ENCODE peak calls at places on chromosomes 4 and X, in five cellular contexts. One of them, this sample, is unnamed.

GRCh38 chr4:75696036-75696435 is 22.8 kb upstream of the G3BP2 start:
- DNase-seq in DMS 273 treated with DMSO at 0.1 percent for 48 hours: no peak
- DNase-seq in activated CD8-positive, alpha-beta memory T cell treated with anti-CD3 and anti-CD28 coated beads for 48 hours: no peak
- DNase-seq in germinal center: no peak
- DNase-seq in activated CD4-positive, alpha-beta T cell treated with anti-CD3 and anti-CD28 coated beads for 48 hours: no peak
- DNase-seq in this sample: no peak

GRCh38 chrX:24167719-24168472 is 18.4 kb downstream of the ZFX start:
- DNase-seq in DMS 273 treated with DMSO at 0.1 percent for 48 hours: no peak
- DNase-seq in germinal center: peak; percentile 5
- DNase-seq in activated CD4-positive, alpha-beta T cell treated with anti-CD3 and anti-CD28 coated beads for 48 hours: no peak
- DNase-seq in activated CD8-positive, alpha-beta memory T cell treated with anti-CD3 and anti-CD28 coated beads for 48 hours: no peak
- DNase-seq in this sample: no peak

GRCh38 chrX:118630843-118631242 is 96.6 kb upstream of the IL13RA1 start:
- DNase-seq in DMS 273 treated with DMSO at 0.1 percent for 48 hours: no peak
- DNase-seq in activated CD4-positive, alpha-beta T cell treated with anti-CD3 and anti-CD28 coated beads for 48 hours: no peak
- DNase-seq in activated CD8-positive, alpha-beta memory T cell treated with anti-CD3 and anti-CD28 coated beads for 48 hours: no peak
- DNase-seq in germinal center: no peak
- DNase-seq in this sample: no peak

GRCh38 chrX:112857478-112857878 is 16.8 kb upstream of the AMOT start:
- DNase-seq in DMS 273 treated with DMSO at 0.1 percent for 48 hours: no peak
- DNase-seq in activated CD4-positive, alpha-beta T cell treated with anti-CD3 and anti-CD28 coated beads for 48 hours: peak; percentile 3
- DNase-seq in activated CD8-positive, alpha-beta memory T cell treated with anti-CD3 and anti-CD28 coated beads for 48 hours: no peak
- DNase-seq in germinal center: no peak
- DNase-seq in this sample: no peak

GRCh38 chr4:121738780-121739547 is 26.0 kb downstream of the SMIM43 start:
- DNase-seq in DMS 273 treated with DMSO at 0.1 percent for 48 hours: no peak
- DNase-seq in activated CD4-positive, alpha-beta T cell treated with anti-CD3 and anti-CD28 coated beads for 48 hours: no peak
- DNase-seq in activated CD8-positive, alpha-beta memory T cell treated with anti-CD3 and anti-CD28 coated beads for 48 hours: no peak
- DNase-seq in germinal center: no peak
- DNase-seq in this sample: no peak

GRCh38 chrX:17944833-17945497 is 83.9 kb upstream of the RAI2 start:
- DNase-seq in germinal center: peak; percentile 1
- DNase-seq in activated CD8-positive, alpha-beta memory T cell treated with anti-CD3 and anti-CD28 coated beads for 48 hours: no peak
- DNase-seq in DMS 273 treated with DMSO at 0.1 percent for 48 hours: no peak
- DNase-seq in activated CD4-positive, alpha-beta T cell treated with anti-CD3 and anti-CD28 coated beads for 48 hours: peak; percentile 3
- DNase-seq in this sample: no peak

GRCh38 chrX:153411988-153412574 is 809 bp downstream of the ZFP92 start:
- DNase-seq in activated CD8-positive, alpha-beta memory T cell treated with anti-CD3 and anti-CD28 coated beads for 48 hours: no peak
- DNase-seq in germinal center: no peak
- DNase-seq in activated CD4-positive, alpha-beta T cell treated with anti-CD3 and anti-CD28 coated beads for 48 hours: no peak
- DNase-seq in DMS 273 treated with DMSO at 0.1 percent for 48 hours: no peak
- DNase-seq in this sample: no peak

GRCh38 chrX:9131066-9131465 is 97.1 kb upstream of the FAM9B start:
- DNase-seq in DMS 273 treated with DMSO at 0.1 percent for 48 hours: no peak
- DNase-seq in germinal center: no peak
- DNase-seq in activated CD4-positive, alpha-beta T cell treated with anti-CD3 and anti-CD28 coated beads for 48 hours: peak; percentile 21
- DNase-seq in activated CD8-positive, alpha-beta memory T cell treated with anti-CD3 and anti-CD28 coated beads for 48 hours: no peak
- DNase-seq in this sample: no peak

GRCh38 chr4:8006471-8006870 is 66.8 kb upstream of the AFAP1 start:
- DNase-seq in activated CD4-positive, alpha-beta T cell treated with anti-CD3 and anti-CD28 coated beads for 48 hours: no peak
- DNase-seq in germinal center: no peak
- DNase-seq in DMS 273 treated with DMSO at 0.1 percent for 48 hours: no peak
- DNase-seq in activated CD8-positive, alpha-beta memory T cell treated with anti-CD3 and anti-CD28 coated beads for 48 hours: no peak
- DNase-seq in this sample: no peak

GRCh38 chrX:154477891-154478477 is 1.1 kb downstream of the LAGE3 start:
- DNase-seq in activated CD4-positive, alpha-beta T cell treated with anti-CD3 and anti-CD28 coated beads for 48 hours: no peak
- DNase-seq in DMS 273 treated with DMSO at 0.1 percent for 48 hours: no peak
- DNase-seq in activated CD8-positive, alpha-beta memory T cell treated with anti-CD3 and anti-CD28 coated beads for 48 hours: no peak
- DNase-seq in germinal center: no peak
- DNase-seq in this sample: no peak

GRCh38 chr4:17109126-17109525 is 210.7 kb upstream of the LDB2 start:
- DNase-seq in DMS 273 treated with DMSO at 0.1 percent for 48 hours: no peak
- DNase-seq in activated CD8-positive, alpha-beta memory T cell treated with anti-CD3 and anti-CD28 coated beads for 48 hours: no peak
- DNase-seq in activated CD4-positive, alpha-beta T cell treated with anti-CD3 and anti-CD28 coated beads for 48 hours: no peak
- DNase-seq in germinal center: no peak
- DNase-seq in this sample: no peak

GRCh38 chr4:52057196-52057595 is 6.1 kb downstream of the SPATA18 start:
- DNase-seq in activated CD8-positive, alpha-beta memory T cell treated with anti-CD3 and anti-CD28 coated beads for 48 hours: no peak
- DNase-seq in germinal center: no peak
- DNase-seq in activated CD4-positive, alpha-beta T cell treated with anti-CD3 and anti-CD28 coated beads for 48 hours: no peak
- DNase-seq in DMS 273 treated with DMSO at 0.1 percent for 48 hours: no peak
- DNase-seq in this sample: no peak

GRCh38 chrX:78506248-78506647 is 152.9 kb downstream of the RTL3 start:
- DNase-seq in activated CD8-positive, alpha-beta memory T cell treated with anti-CD3 and anti-CD28 coated beads for 48 hours: no peak
- DNase-seq in DMS 273 treated with DMSO at 0.1 percent for 48 hours: no peak
- DNase-seq in activated CD4-positive, alpha-beta T cell treated with anti-CD3 and anti-CD28 coated beads for 48 hours: no peak
- DNase-seq in germinal center: no peak
- DNase-seq in this sample: no peak

GRCh38 chrX:66399273-66399672 is 235.2 kb downstream of the HEPH start:
- DNase-seq in activated CD4-positive, alpha-beta T cell treated with anti-CD3 and anti-CD28 coated beads for 48 hours: no peak
- DNase-seq in activated CD8-positive, alpha-beta memory T cell treated with anti-CD3 and anti-CD28 coated beads for 48 hours: no peak
- DNase-seq in germinal center: no peak
- DNase-seq in DMS 273 treated with DMSO at 0.1 percent for 48 hours: no peak
- DNase-seq in this sample: no peak

GRCh38 chrX:9163153-9163790 is 129.3 kb upstream of the FAM9B start:
- DNase-seq in DMS 273 treated with DMSO at 0.1 percent for 48 hours: no peak
- DNase-seq in activated CD8-positive, alpha-beta memory T cell treated with anti-CD3 and anti-CD28 coated beads for 48 hours: no peak
- DNase-seq in activated CD4-positive, alpha-beta T cell treated with anti-CD3 and anti-CD28 coated beads for 48 hours: no peak
- DNase-seq in germinal center: no peak
- DNase-seq in this sample: no peak

GRCh38 chr4:184451726-184452125 is 22.6 kb downstream of the IRF2 start:
- DNase-seq in activated CD8-positive, alpha-beta memory T cell treated with anti-CD3 and anti-CD28 coated beads for 48 hours: no peak
- DNase-seq in germinal center: no peak
- DNase-seq in activated CD4-positive, alpha-beta T cell treated with anti-CD3 and anti-CD28 coated beads for 48 hours: no peak
- DNase-seq in DMS 273 treated with DMSO at 0.1 percent for 48 hours: no peak
- DNase-seq in this sample: no peak

GRCh38 chr4:86044593-86044985 is 315.3 kb downstream of the MAPK10 start:
- DNase-seq in DMS 273 treated with DMSO at 0.1 percent for 48 hours: no peak
- DNase-seq in germinal center: no peak
- DNase-seq in activated CD4-positive, alpha-beta T cell treated with anti-CD3 and anti-CD28 coated beads for 48 hours: no peak
- DNase-seq in activated CD8-positive, alpha-beta memory T cell treated with anti-CD3 and anti-CD28 coated beads for 48 hours: no peak
- DNase-seq in this sample: no peak

GRCh38 chrX:10769696-10770619 is 149.6 kb upstream of the MID1 start:
- DNase-seq in activated CD4-positive, alpha-beta T cell treated with anti-CD3 and anti-CD28 coated beads for 48 hours: no peak
- DNase-seq in activated CD8-positive, alpha-beta memory T cell treated with anti-CD3 and anti-CD28 coated beads for 48 hours: no peak
- DNase-seq in germinal center: no peak
- DNase-seq in DMS 273 treated with DMSO at 0.1 percent for 48 hours: peak; percentile 60
- DNase-seq in this sample: no peak

GRCh38 chrX:141642979-141643378 is 53.5 kb downstream of the SPANXA2 start:
- DNase-seq in germinal center: no peak
- DNase-seq in DMS 273 treated with DMSO at 0.1 percent for 48 hours: no peak
- DNase-seq in activated CD4-positive, alpha-beta T cell treated with anti-CD3 and anti-CD28 coated beads for 48 hours: no peak
- DNase-seq in activated CD8-positive, alpha-beta memory T cell treated with anti-CD3 and anti-CD28 coated beads for 48 hours: no peak
- DNase-seq in this sample: no peak

GRCh38 chr4:152678841-152679240 is 956 bp downstream of the TMEM154 start:
- DNase-seq in germinal center: no peak
- DNase-seq in DMS 273 treated with DMSO at 0.1 percent for 48 hours: no peak
- DNase-seq in activated CD8-positive, alpha-beta memory T cell treated with anti-CD3 and anti-CD28 coated beads for 48 hours: no peak
- DNase-seq in activated CD4-positive, alpha-beta T cell treated with anti-CD3 and anti-CD28 coated beads for 48 hours: no peak
- DNase-seq in this sample: no peak

GRCh38 chr4:177005801-177006230 is 213.1 kb upstream of the VEGFC start:
- DNase-seq in activated CD8-positive, alpha-beta memory T cell treated with anti-CD3 and anti-CD28 coated beads for 48 hours: no peak
- DNase-seq in activated CD4-positive, alpha-beta T cell treated with anti-CD3 and anti-CD28 coated beads for 48 hours: no peak
- DNase-seq in germinal center: no peak
- DNase-seq in DMS 273 treated with DMSO at 0.1 percent for 48 hours: no peak
- DNase-seq in this sample: no peak

GRCh38 chrX:8404443-8404842 is 60.2 kb upstream of the VCX3B start:
- DNase-seq in germinal center: no peak
- DNase-seq in activated CD8-positive, alpha-beta memory T cell treated with anti-CD3 and anti-CD28 coated beads for 48 hours: no peak
- DNase-seq in DMS 273 treated with DMSO at 0.1 percent for 48 hours: no peak
- DNase-seq in activated CD4-positive, alpha-beta T cell treated with anti-CD3 and anti-CD28 coated beads for 48 hours: no peak
- DNase-seq in this sample: no peak

GRCh38 chrX:39705299-39705698 is 392.5 kb downstream of the BCOR start:
- DNase-seq in DMS 273 treated with DMSO at 0.1 percent for 48 hours: peak; percentile 49
- DNase-seq in activated CD8-positive, alpha-beta memory T cell treated with anti-CD3 and anti-CD28 coated beads for 48 hours: no peak
- DNase-seq in activated CD4-positive, alpha-beta T cell treated with anti-CD3 and anti-CD28 coated beads for 48 hours: peak; percentile 20
- DNase-seq in germinal center: no peak
- DNase-seq in this sample: peak; percentile 78

GRCh38 chr4:72387959-72388358 is 181.1 kb downstream of the ADAMTS3 start:
- DNase-seq in germinal center: no peak
- DNase-seq in DMS 273 treated with DMSO at 0.1 percent for 48 hours: no peak
- DNase-seq in activated CD4-positive, alpha-beta T cell treated with anti-CD3 and anti-CD28 coated beads for 48 hours: no peak
- DNase-seq in activated CD8-positive, alpha-beta memory T cell treated with anti-CD3 and anti-CD28 coated beads for 48 hours: no peak
- DNase-seq in this sample: no peak

GRCh38 chr4:75511841-75512240 is 2.4 kb downstream of the RCHY1 start:
- DNase-seq in germinal center: no peak
- DNase-seq in activated CD8-positive, alpha-beta memory T cell treated with anti-CD3 and anti-CD28 coated beads for 48 hours: no peak
- DNase-seq in activated CD4-positive, alpha-beta T cell treated with anti-CD3 and anti-CD28 coated beads for 48 hours: no peak
- DNase-seq in DMS 273 treated with DMSO at 0.1 percent for 48 hours: no peak
- DNase-seq in this sample: no peak

GRCh38 chrX:29652484-29652883 is 562.9 kb upstream of the MAGEB2 start:
- DNase-seq in activated CD4-positive, alpha-beta T cell treated with anti-CD3 and anti-CD28 coated beads for 48 hours: no peak
- DNase-seq in germinal center: no peak
- DNase-seq in activated CD8-positive, alpha-beta memory T cell treated with anti-CD3 and anti-CD28 coated beads for 48 hours: no peak
- DNase-seq in DMS 273 treated with DMSO at 0.1 percent for 48 hours: no peak
- DNase-seq in this sample: no peak

GRCh38 chrX:97539970-97540519 is 656.3 kb downstream of the RPA4 start:
- DNase-seq in DMS 273 treated with DMSO at 0.1 percent for 48 hours: no peak
- DNase-seq in activated CD4-positive, alpha-beta T cell treated with anti-CD3 and anti-CD28 coated beads for 48 hours: no peak
- DNase-seq in activated CD8-positive, alpha-beta memory T cell treated with anti-CD3 and anti-CD28 coated beads for 48 hours: no peak
- DNase-seq in germinal center: no peak
- DNase-seq in this sample: no peak

GRCh38 chrX:15812212-15812938 is 22.1 kb downstream of the ZRSR2 start:
- DNase-seq in activated CD8-positive, alpha-beta memory T cell treated with anti-CD3 and anti-CD28 coated beads for 48 hours: no peak
- DNase-seq in germinal center: no peak
- DNase-seq in activated CD4-positive, alpha-beta T cell treated with anti-CD3 and anti-CD28 coated beads for 48 hours: no peak
- DNase-seq in DMS 273 treated with DMSO at 0.1 percent for 48 hours: no peak
- DNase-seq in this sample: no peak

GRCh38 chr4:2058264-2059033 is 678 bp upstream of the NAT8L start:
- DNase-seq in germinal center: peak; percentile 63
- DNase-seq in activated CD4-positive, alpha-beta T cell treated with anti-CD3 and anti-CD28 coated beads for 48 hours: no peak
- DNase-seq in DMS 273 treated with DMSO at 0.1 percent for 48 hours: no peak
- DNase-seq in activated CD8-positive, alpha-beta memory T cell treated with anti-CD3 and anti-CD28 coated beads for 48 hours: no peak
- DNase-seq in this sample: no peak

GRCh38 chrX:3697701-3698279 is 15.7 kb downstream of the PRKX start:
- DNase-seq in DMS 273 treated with DMSO at 0.1 percent for 48 hours: no peak
- DNase-seq in activated CD8-positive, alpha-beta memory T cell treated with anti-CD3 and anti-CD28 coated beads for 48 hours: no peak
- DNase-seq in activated CD4-positive, alpha-beta T cell treated with anti-CD3 and anti-CD28 coated beads for 48 hours: no peak
- DNase-seq in germinal center: no peak
- DNase-seq in this sample: peak; percentile 53

GRCh38 chr4:124065941-124066340 is 646.6 kb downstream of the ANKRD50 start:
- DNase-seq in activated CD4-positive, alpha-beta T cell treated with anti-CD3 and anti-CD28 coated beads for 48 hours: no peak
- DNase-seq in DMS 273 treated with DMSO at 0.1 percent for 48 hours: no peak
- DNase-seq in activated CD8-positive, alpha-beta memory T cell treated with anti-CD3 and anti-CD28 coated beads for 48 hours: no peak
- DNase-seq in germinal center: no peak
- DNase-seq in this sample: no peak

GRCh38 chrX:115372026-115372610 is 82.6 kb downstream of the LUZP4 start:
- DNase-seq in activated CD4-positive, alpha-beta T cell treated with anti-CD3 and anti-CD28 coated beads for 48 hours: no peak
- DNase-seq in germinal center: no peak
- DNase-seq in activated CD8-positive, alpha-beta memory T cell treated with anti-CD3 and anti-CD28 coated beads for 48 hours: no peak
- DNase-seq in DMS 273 treated with DMSO at 0.1 percent for 48 hours: no peak
- DNase-seq in this sample: no peak

GRCh38 chr4:117064297-117064696 is 21.1 kb downstream of the TRAM1L1 start:
- DNase-seq in germinal center: no peak
- DNase-seq in activated CD8-positive, alpha-beta memory T cell treated with anti-CD3 and anti-CD28 coated beads for 48 hours: no peak
- DNase-seq in DMS 273 treated with DMSO at 0.1 percent for 48 hours: no peak
- DNase-seq in activated CD4-positive, alpha-beta T cell treated with anti-CD3 and anti-CD28 coated beads for 48 hours: no peak
- DNase-seq in this sample: no peak

GRCh38 chr4:68927165-68927564 is 24.4 kb downstream of the UGT2A3 start:
- DNase-seq in activated CD8-positive, alpha-beta memory T cell treated with anti-CD3 and anti-CD28 coated beads for 48 hours: no peak
- DNase-seq in DMS 273 treated with DMSO at 0.1 percent for 48 hours: no peak
- DNase-seq in activated CD4-positive, alpha-beta T cell treated with anti-CD3 and anti-CD28 coated beads for 48 hours: no peak
- DNase-seq in germinal center: no peak
- DNase-seq in this sample: no peak